ENCODE peak calls at places on chromosomes 12 and 14, in four cellular contexts. One of them, this sample, is unnamed. For H3K4me1, the result is how much of the 10 kb centered on the place peaks cover.

GRCh38 chr12:66352197-66352596 is 49.9 kb downstream of the HELB start:
- DNase-seq in effector memory CD4-positive, alpha-beta T cell: no peak
- DNase-seq in left ventricle myocardium inferior: peak
- DNase-seq in transverse colon: no peak
- DNase-seq in this sample: no peak

GRCh38 chr12:113049976-113050742 is 6.4 kb upstream of the DTX1 start:
- DNase-seq in effector memory CD4-positive, alpha-beta T cell: no peak
- DNase-seq in left ventricle myocardium inferior: no peak
- DNase-seq in transverse colon: peak
- DNase-seq in this sample: no peak

GRCh38 chr12:71551529-71551928 is 111.9 kb downstream of the LGR5 start:
- DNase-seq in effector memory CD4-positive, alpha-beta T cell: no peak
- DNase-seq in left ventricle myocardium inferior: no peak
- DNase-seq in transverse colon: no peak
- DNase-seq in this sample: no peak

GRCh38 chr14:68819260-68819691 is 26.4 kb upstream of the ZFP36L1 start:
- DNase-seq in effector memory CD4-positive, alpha-beta T cell: no peak
- DNase-seq in left ventricle myocardium inferior: no peak
- DNase-seq in transverse colon: peak
- DNase-seq in this sample: no peak

GRCh38 chr14:87901652-87902051 is 91.3 kb downstream of the GALC start:
- DNase-seq in effector memory CD4-positive, alpha-beta T cell: no peak
- DNase-seq in left ventricle myocardium inferior: no peak
- DNase-seq in transverse colon: no peak
- DNase-seq in this sample: no peak

GRCh38 chr14:56357478-56357877 is 222.1 kb upstream of the TMEM260 start:
- DNase-seq in effector memory CD4-positive, alpha-beta T cell: no peak
- DNase-seq in left ventricle myocardium inferior: no peak
- DNase-seq in transverse colon: no peak
- DNase-seq in this sample: no peak

GRCh38 chr12:9240776-9241175 is 32.6 kb upstream of the PZP start:
- DNase-seq in effector memory CD4-positive, alpha-beta T cell: no peak
- DNase-seq in left ventricle myocardium inferior: no peak
- DNase-seq in transverse colon: no peak
- DNase-seq in this sample: no peak

GRCh38 chr14:94850332-94851211 is 80.7 kb upstream of the GSC start:
- DNase-seq in effector memory CD4-positive, alpha-beta T cell: no peak
- DNase-seq in left ventricle myocardium inferior: no peak
- DNase-seq in transverse colon: peak
- DNase-seq in this sample: no peak

GRCh38 chr12:24820872-24821271 is 128.0 kb downstream of the BCAT1 start:
- DNase-seq in effector memory CD4-positive, alpha-beta T cell: no peak
- DNase-seq in left ventricle myocardium inferior: no peak
- DNase-seq in transverse colon: no peak
- DNase-seq in this sample: no peak

GRCh38 chr12:7141351-7142005 is 11.3 kb downstream of the CLSTN3 start:
- DNase-seq in effector memory CD4-positive, alpha-beta T cell: no peak
- DNase-seq in left ventricle myocardium inferior: no peak
- DNase-seq in transverse colon: no peak
- DNase-seq in this sample: no peak

GRCh38 chr12:124472690-124473279 is 94.6 kb downstream of the NCOR2 start:
- DNase-seq in effector memory CD4-positive, alpha-beta T cell: no peak
- DNase-seq in left ventricle myocardium inferior: no peak
- DNase-seq in transverse colon: no peak
- DNase-seq in this sample: no peak

GRCh38 chr12:1857086-1857485 is 36.7 kb downstream of the LRTM2 start:
- DNase-seq in effector memory CD4-positive, alpha-beta T cell: no peak
- DNase-seq in left ventricle myocardium inferior: no peak
- DNase-seq in transverse colon: no peak
- DNase-seq in this sample: no peak

GRCh38 chr14:98114122-98114895 is 1157.7 kb downstream of the BCL11B start:
- DNase-seq in effector memory CD4-positive, alpha-beta T cell: no peak
- DNase-seq in left ventricle myocardium inferior: no peak
- DNase-seq in transverse colon: no peak
- DNase-seq in this sample: no peak

GRCh38 chr12:96906849-96907664 is at the start of gene NEDD1:
- DNase-seq in effector memory CD4-positive, alpha-beta T cell: peak
- DNase-seq in left ventricle myocardium inferior: peak
- DNase-seq in transverse colon: peak
- DNase-seq in this sample: peak

GRCh38 chr12:132347471-132347855 is 18.1 kb upstream of the GALNT9 start:
- DNase-seq in effector memory CD4-positive, alpha-beta T cell: no peak
- DNase-seq in left ventricle myocardium inferior: no peak
- DNase-seq in transverse colon: no peak
- DNase-seq in this sample: no peak

GRCh38 chr12:125262866-125263265 is 197.6 kb downstream of the AACS start:
- DNase-seq in effector memory CD4-positive, alpha-beta T cell: no peak
- DNase-seq in left ventricle myocardium inferior: no peak
- DNase-seq in transverse colon: no peak
- DNase-seq in this sample: no peak

GRCh38 chr12:182381-182883 is 31.5 kb downstream of the SLC6A12 start:
- DNase-seq in effector memory CD4-positive, alpha-beta T cell: no peak
- DNase-seq in left ventricle myocardium inferior: peak
- DNase-seq in transverse colon: no peak
- DNase-seq in this sample: peak

GRCh38 chr12:124174949-124175348 is 119.9 kb upstream of the RFLNA start:
- DNase-seq in effector memory CD4-positive, alpha-beta T cell: no peak
- DNase-seq in left ventricle myocardium inferior: no peak
- DNase-seq in transverse colon: no peak
- DNase-seq in this sample: no peak

GRCh38 chr14:33505963-33506329 is 444.9 kb downstream of the EGLN3 start:
- DNase-seq in effector memory CD4-positive, alpha-beta T cell: no peak
- DNase-seq in left ventricle myocardium inferior: no peak
- DNase-seq in transverse colon: no peak
- DNase-seq in this sample: no peak

GRCh38 chr12:104420868-104421267 is 35.9 kb upstream of the CHST11 start:
- DNase-seq in effector memory CD4-positive, alpha-beta T cell: no peak
- DNase-seq in left ventricle myocardium inferior: no peak
- DNase-seq in transverse colon: no peak
- DNase-seq in this sample: no peak

GRCh38 chr12:63802012-63802608 is 22.4 kb downstream of the RXYLT1 start:
- DNase-seq in effector memory CD4-positive, alpha-beta T cell: no peak
- DNase-seq in left ventricle myocardium inferior: no peak
- DNase-seq in transverse colon: no peak
- DNase-seq in this sample: no peak

GRCh38 chr12:31342314-31342713 is 16.4 kb upstream of the SINHCAF start:
- DNase-seq in effector memory CD4-positive, alpha-beta T cell: no peak
- DNase-seq in left ventricle myocardium inferior: no peak
- DNase-seq in transverse colon: no peak
- DNase-seq in this sample: no peak
- H3K4me1 ChIP-seq in effector memory CD4-positive, alpha-beta T cell: under half
- H3K4me1 ChIP-seq in left ventricle myocardium inferior: under half
- H3K4me1 ChIP-seq in transverse colon: under half
- H3K4me1 ChIP-seq in this sample: under half

DNA sequence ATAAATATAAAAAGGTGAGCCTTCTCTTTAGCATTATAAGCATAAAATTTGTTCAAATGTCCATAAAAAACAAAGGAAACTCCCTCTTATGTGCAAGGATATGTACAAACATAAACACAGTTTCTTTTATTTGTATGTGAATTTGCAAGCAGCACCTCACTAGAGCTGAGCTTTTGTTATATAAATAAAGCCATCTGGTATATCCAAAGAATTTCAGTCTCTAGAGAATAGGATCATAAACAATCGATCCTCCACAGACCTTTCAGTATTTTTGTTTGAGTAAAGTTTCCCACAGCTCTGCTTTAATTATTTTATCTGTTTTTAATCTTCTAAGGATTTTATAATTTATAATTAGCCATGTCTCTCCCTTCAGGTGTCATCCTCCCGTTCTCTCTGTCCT is 89.2 kb downstream of the OTOGL start:
- DNase-seq in effector memory CD4-positive, alpha-beta T cell: no peak
- DNase-seq in left ventricle myocardium inferior: no peak
- DNase-seq in transverse colon: no peak
- DNase-seq in this sample: no peak
- H3K27ac ChIP-seq in effector memory CD4-positive, alpha-beta T cell: no peak
- H3K27ac ChIP-seq in left ventricle myocardium inferior: peak
- H3K27ac ChIP-seq in transverse colon: no peak
- H3K27ac ChIP-seq in this sample: no peak

GRCh38 chr14:99275222-99275584 is 3.2 kb upstream of the BCL11B start:
- DNase-seq in effector memory CD4-positive, alpha-beta T cell: no peak
- DNase-seq in left ventricle myocardium inferior: no peak
- DNase-seq in transverse colon: no peak
- DNase-seq in this sample: no peak

GRCh38 chr14:99273025-99273723 is 1.2 kb upstream of the BCL11B start:
- DNase-seq in effector memory CD4-positive, alpha-beta T cell: no peak
- DNase-seq in left ventricle myocardium inferior: no peak
- DNase-seq in transverse colon: peak
- DNase-seq in this sample: no peak

GRCh38 chr14:99276482-99276881 is 4.5 kb upstream of the BCL11B start:
- DNase-seq in effector memory CD4-positive, alpha-beta T cell: no peak
- DNase-seq in left ventricle myocardium inferior: no peak
- DNase-seq in transverse colon: no peak
- DNase-seq in this sample: no peak

GRCh38 chr14:99273724-99274345 is 1.8 kb upstream of the BCL11B start:
- DNase-seq in effector memory CD4-positive, alpha-beta T cell: no peak
- DNase-seq in left ventricle myocardium inferior: no peak
- DNase-seq in transverse colon: peak
- DNase-seq in this sample: no peak

DNA sequence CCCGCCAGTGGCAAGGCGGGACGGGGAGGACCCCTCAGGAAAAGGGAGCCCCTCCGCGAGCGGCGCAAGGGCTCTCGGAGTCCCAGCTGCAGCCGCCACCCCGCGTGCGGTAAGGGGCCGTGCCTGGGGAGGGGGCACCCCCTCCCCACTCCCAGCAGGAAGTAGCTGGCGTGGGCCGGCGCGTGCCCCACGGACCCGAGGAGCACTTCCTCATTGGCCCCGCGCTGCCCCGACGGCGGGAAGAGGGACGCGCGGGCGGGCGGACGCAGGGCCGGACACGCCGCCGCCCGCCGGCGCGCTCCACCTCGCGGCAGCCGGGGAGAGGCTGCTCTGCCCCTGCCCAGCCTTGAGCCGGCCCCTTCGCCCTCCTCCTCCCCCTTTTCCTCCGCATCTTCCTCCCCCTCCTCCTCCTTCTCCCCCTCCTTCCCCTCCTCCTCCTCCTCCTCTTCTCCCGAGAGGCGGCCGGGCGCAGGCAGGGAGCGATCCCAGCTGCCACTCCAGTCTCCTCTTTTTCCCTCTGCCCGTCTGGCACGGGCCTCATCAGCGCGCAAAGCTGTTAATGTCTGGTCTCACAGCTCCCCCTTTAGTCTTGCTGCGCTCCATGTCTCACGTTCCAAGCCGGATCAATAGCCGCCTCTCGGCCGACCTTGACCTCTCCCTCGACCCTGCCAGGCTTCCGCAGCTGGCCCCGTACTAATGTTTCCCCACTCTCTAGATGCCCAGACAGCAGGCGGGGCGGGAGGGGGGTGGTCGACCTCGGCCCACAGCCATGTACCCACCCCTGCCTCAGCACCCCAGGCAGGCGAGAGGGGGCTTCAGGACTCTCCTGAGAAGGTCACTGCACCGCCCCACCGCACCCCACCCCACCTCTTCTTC is 2.6 kb upstream of the BCL11B start:
- DNase-seq in effector memory CD4-positive, alpha-beta T cell: no peak
- DNase-seq in left ventricle myocardium inferior: peak
- DNase-seq in transverse colon: peak
- DNase-seq in this sample: no peak
- H3K4me1 ChIP-seq in effector memory CD4-positive, alpha-beta T cell: under half
- H3K4me1 ChIP-seq in left ventricle myocardium inferior: under half
- H3K4me1 ChIP-seq in transverse colon: under half
- H3K4me1 ChIP-seq in this sample: under half

GRCh38 chr14:21521526-21521925 is 4.6 kb downstream of the SALL2 start:
- DNase-seq in effector memory CD4-positive, alpha-beta T cell: no peak
- DNase-seq in left ventricle myocardium inferior: no peak
- DNase-seq in transverse colon: no peak
- DNase-seq in this sample: no peak

GRCh38 chr14:21524575-21525518 is 1.3 kb downstream of the SALL2 start:
- DNase-seq in effector memory CD4-positive, alpha-beta T cell: no peak
- DNase-seq in left ventricle myocardium inferior: no peak
- DNase-seq in transverse colon: no peak
- DNase-seq in this sample: no peak

GRCh38 chr14:21523203-21523602 is 2.9 kb downstream of the SALL2 start:
- DNase-seq in effector memory CD4-positive, alpha-beta T cell: no peak
- DNase-seq in left ventricle myocardium inferior: no peak
- DNase-seq in transverse colon: no peak
- DNase-seq in this sample: no peak

GRCh38 chr14:21518725-21519124 is 7.4 kb downstream of the SALL2 start:
- DNase-seq in effector memory CD4-positive, alpha-beta T cell: no peak
- DNase-seq in left ventricle myocardium inferior: no peak
- DNase-seq in transverse colon: no peak
- DNase-seq in this sample: no peak

DNA sequence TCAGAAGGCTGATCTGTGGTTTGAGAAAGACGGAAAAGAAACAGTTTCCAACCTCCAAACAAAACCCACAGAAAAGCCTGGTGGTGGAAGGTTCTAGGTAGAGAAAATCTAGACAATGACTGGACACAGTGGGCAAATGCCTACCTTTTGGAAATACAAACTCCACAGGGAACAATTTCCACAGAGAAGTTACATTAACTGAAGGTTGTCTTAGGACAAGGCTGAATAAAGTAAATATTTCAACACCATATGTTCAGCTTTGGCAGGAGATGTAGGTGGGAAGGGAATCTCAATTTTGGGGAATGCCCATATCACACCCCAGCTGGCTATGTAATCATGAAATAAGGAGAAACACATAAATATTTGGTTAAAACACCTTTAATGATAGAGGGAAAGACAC is 5.4 kb downstream of the SALL2 start:
- DNase-seq in effector memory CD4-positive, alpha-beta T cell: no peak
- DNase-seq in left ventricle myocardium inferior: no peak
- DNase-seq in transverse colon: no peak
- DNase-seq in this sample: no peak
- H3K27ac ChIP-seq in effector memory CD4-positive, alpha-beta T cell: no peak
- H3K27ac ChIP-seq in left ventricle myocardium inferior: no peak
- H3K27ac ChIP-seq in transverse colon: no peak
- H3K27ac ChIP-seq in this sample: no peak

DNA sequence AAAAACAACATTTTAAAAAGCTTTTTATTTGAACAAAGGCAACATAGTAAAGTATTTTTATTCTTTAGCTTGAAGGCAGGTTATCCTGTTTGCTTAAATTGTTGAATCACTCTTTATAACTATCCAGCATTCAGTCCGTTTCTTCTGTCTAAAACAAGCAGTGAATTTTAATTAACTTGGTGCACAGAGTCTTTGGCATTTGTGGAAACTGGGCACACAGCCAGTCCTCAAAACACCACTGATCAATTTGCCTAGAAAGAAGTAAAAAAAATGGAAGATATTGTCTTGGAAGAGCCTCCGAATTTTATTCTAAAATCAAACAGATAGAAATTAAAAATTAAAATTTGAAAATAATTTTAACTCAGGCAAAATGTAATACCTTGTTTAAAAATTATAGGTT is 926.9 kb downstream of the SLC16A7 start:
- DNase-seq in effector memory CD4-positive, alpha-beta T cell: no peak
- DNase-seq in left ventricle myocardium inferior: no peak
- DNase-seq in transverse colon: no peak
- DNase-seq in this sample: no peak
- H3K4me1 ChIP-seq in effector memory CD4-positive, alpha-beta T cell: under half
- H3K4me1 ChIP-seq in left ventricle myocardium inferior: under half
- H3K4me1 ChIP-seq in transverse colon: under half
- H3K4me1 ChIP-seq in this sample: under half

DNA sequence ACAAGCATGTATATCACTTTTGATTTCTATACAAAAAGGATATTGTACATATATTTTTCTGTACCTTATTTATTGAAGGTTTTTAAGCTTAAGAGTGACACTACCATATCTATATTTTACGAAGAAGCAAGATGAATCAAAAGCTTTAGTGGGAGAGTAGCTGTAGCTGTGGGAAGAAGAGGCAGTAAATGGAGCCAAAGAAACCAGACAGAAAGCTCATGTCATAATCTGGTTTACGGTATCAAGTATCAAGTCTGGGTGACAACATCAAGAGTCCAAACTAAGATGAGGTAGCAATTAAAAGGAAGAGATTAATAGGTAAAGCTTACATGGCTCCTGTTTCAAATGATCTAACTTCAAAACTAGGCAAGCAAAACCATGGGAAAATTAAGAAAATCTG is 54.8 kb downstream of the CEP83 start:
- DNase-seq in effector memory CD4-positive, alpha-beta T cell: no peak
- DNase-seq in left ventricle myocardium inferior: no peak
- DNase-seq in transverse colon: no peak
- DNase-seq in this sample: no peak
- H3K27ac ChIP-seq in effector memory CD4-positive, alpha-beta T cell: no peak
- H3K27ac ChIP-seq in left ventricle myocardium inferior: peak
- H3K27ac ChIP-seq in transverse colon: peak
- H3K27ac ChIP-seq in this sample: no peak

This sample was measured in lower lobe of right lung.